ENCODE peak calls at places on chromosomes 11 and 22, in four cellular contexts. E is AG04450, T is NB4, O is HCT116. L is an unnamed sample.

GRCh38 chr11:73795925-73796632 is 8.4 kb downstream of the MRPL48 start:
- DNase-seq in E (no peak), T (no peak), O (no peak), L (no peak)

GRCh38 chr11:55719608-55720160 is 53.6 kb upstream of the OR5D13 start:
- DNase-seq in E (no peak), O (no peak), T (no peak), L (no peak)

GRCh38 chr22:27100789-27101188 is 443.4 kb downstream of the MIAT start:
- DNase-seq in E (no peak), T (no peak), O (no peak), L (no peak)

GRCh38 chr11:104106136-104106754 is 57.7 kb downstream of the PDGFD start:
- DNase-seq in T (no peak), O (no peak), E (peak), L (no peak)

GRCh38 chr22:49549256-49549655 is 278.4 kb downstream of the BRD1 start:
- DNase-seq in E (no peak), O (no peak), T (no peak), L (no peak)

GRCh38 chr11:127238321-127238720 is 237.8 kb upstream of the KIRREL3 start:
- DNase-seq in O (no peak), T (no peak), E (no peak), L (no peak)

GRCh38 chr11:107370390-107370789 is 87.2 kb downstream of the CWF19L2 start:
- DNase-seq in T (no peak), O (no peak), E (peak), L (no peak)

GRCh38 chr11:74417379-74417804 is 19.2 kb upstream of the PGM2L1 start:
- DNase-seq in O (no peak), E (no peak), T (no peak), L (no peak)

GRCh38 chr11:2276280-2276998 is 6.1 kb upstream of the ASCL2 start:
- DNase-seq in O (no peak), T (no peak), E (no peak), L (peak)

GRCh38 chr22:37479196-37479595 is 7.0 kb downstream of the MFNG start:
- DNase-seq in E (no peak), O (no peak), T (no peak), L (no peak)

GRCh38 chr11:20448838-20449237 is 61.3 kb downstream of the PRMT3 start:
- DNase-seq in E (no peak), T (no peak), O (no peak), L (no peak)
- TF ChIP-seq CTCF in E (no peak), T (no peak), O (no peak), L (no peak)

GRCh38 chr22:35150163-35151107 is 84.5 kb downstream of the ISX start:
- DNase-seq in E (no peak), O (peak), T (peak), L (peak)
- TF ChIP-seq CTCF in E (peak), O (peak), T (peak), L (peak)

DNA sequence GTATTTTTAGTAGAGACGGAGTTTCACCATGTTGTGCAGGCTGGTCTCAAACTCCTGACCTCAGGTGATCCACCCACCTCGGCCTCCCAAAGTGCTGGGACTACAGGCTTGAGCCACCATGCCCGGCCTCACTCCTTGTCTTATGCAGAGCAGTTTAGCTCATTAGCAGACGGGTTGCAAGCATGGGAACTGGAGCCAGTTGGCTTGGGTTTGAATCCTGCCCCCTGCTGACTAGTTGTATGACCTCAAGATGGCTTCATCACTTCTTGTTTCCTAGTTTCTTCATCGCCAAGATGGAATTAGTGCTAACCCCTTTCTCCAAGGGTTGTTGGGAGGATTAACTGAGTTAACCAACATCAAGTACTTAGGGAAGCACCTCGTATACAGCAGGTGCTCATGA is 23.4 kb upstream of the RASD2 start:
- DNase-seq in T (peak), E (no peak), O (no peak), L (no peak)
- TF ChIP-seq CTCF in T (no peak), E (no peak), O (no peak), L (no peak)

DNA sequence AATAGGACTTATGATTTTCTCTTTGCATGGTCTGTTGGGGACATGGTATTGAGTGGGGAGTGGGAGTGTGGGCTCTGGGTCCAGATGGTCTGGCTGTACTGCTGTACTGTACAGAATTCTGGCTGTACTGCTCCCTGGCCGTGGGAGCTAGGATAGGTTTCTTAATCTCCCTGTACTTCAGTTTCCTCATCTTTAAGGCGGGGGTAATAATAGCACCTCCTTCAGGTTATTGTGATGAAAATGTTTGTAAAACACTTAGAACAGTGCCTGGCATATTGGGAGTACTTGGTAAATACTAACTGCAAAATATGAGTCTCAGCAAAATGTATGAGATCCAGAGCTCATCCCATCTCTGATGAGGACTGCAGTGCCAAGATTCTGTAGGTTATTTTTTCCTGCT is 198.6 kb downstream of the KIF18A start:
- DNase-seq in E (no peak), T (no peak), O (no peak), L (no peak)
- TF ChIP-seq CTCF in E (peak), T (no peak), O (peak), L (no peak)